ENCODE peak calls at places on chromosomes 16 and 17, in six cellular contexts. C is MM.1S, L is mammary epithelial cell, P is cardiac fibroblast, E is glutamatergic neuron, D is breast epithelium. U is an unnamed sample.

GRCh38 chr16:47888142-47888541 is 267.7 kb downstream of the ABCC12 start:
- DNase-seq in C (no peak), L (peak), P (peak), E (no peak), D (no peak), U (peak)

GRCh38 chr16:57016301-57016700 is 26.9 kb downstream of the NLRC5 start:
- DNase-seq in C (no peak), L (no peak), P (no peak), E (no peak), D (no peak), U (no peak)

GRCh38 chr16:2486645-2487516 is 12.0 kb downstream of the TBC1D24 start:
- DNase-seq in C (no peak), L (no peak), P (no peak), E (peak), D (peak), U (no peak)

GRCh38 chr16:1979271-1980025 is 1.8 kb downstream of the NOXO1 start:
- DNase-seq in C (no peak), L (peak), P (no peak), E (no peak), D (no peak), U (no peak)

GRCh38 chr17:56974055-56974454 is 3.9 kb upstream of the SCPEP1 start:
- DNase-seq in C (no peak), L (no peak), P (no peak), E (no peak), D (no peak), U (no peak)

GRCh38 chr16:80948886-80949502 is 57.7 kb downstream of the CMC2 start:
- DNase-seq in C (no peak), L (no peak), P (peak), E (peak), D (no peak), U (peak)

GRCh38 chr17:74290340-74290739 is 16.3 kb downstream of the DNAI2 start:
- DNase-seq in C (no peak), L (no peak), P (no peak), E (no peak), D (no peak), U (no peak)

GRCh38 chr17:59620518-59621259 is 994 bp downstream of the CLTC start:
- DNase-seq in C (peak), L (peak), P (peak), E (peak), D (no peak), U (peak)

GRCh38 chr17:45896803-45897693 is 2.7 kb downstream of the MAPT start:
- DNase-seq in C (no peak), L (peak), P (no peak), E (peak), D (no peak), U (no peak)

GRCh38 chr17:5545051-5545987 is 39.0 kb downstream of the NLRP1 start:
- DNase-seq in C (no peak), L (peak), P (no peak), E (no peak), D (no peak), U (no peak)

GRCh38 chr17:958712-959451 is 20.7 kb downstream of the NXN start:
- DNase-seq in C (no peak), L (no peak), P (no peak), E (no peak), D (no peak), U (no peak)

GRCh38 chr16:10858203-10858602 is 18.8 kb upstream of the CIITA start:
- DNase-seq in C (no peak), L (no peak), P (no peak), E (no peak), D (no peak), U (no peak)

GRCh38 chr17:48051706-48052486 is 3.7 kb downstream of the NFE2L1 start:
- DNase-seq in C (no peak), L (peak), P (peak), E (no peak), D (peak), U (peak)

GRCh38 chr17:61837175-61838051 is 25.9 kb downstream of the BRIP1 start:
- DNase-seq in C (peak), L (peak), P (peak), E (peak), D (no peak), U (peak)

GRCh38 chr17:75645889-75646625 is 12.8 kb downstream of the SMIM5 start:
- DNase-seq in C (peak), L (no peak), P (no peak), E (no peak), D (peak), U (no peak)

GRCh38 chr17:48429156-48429555 is 858 bp downstream of the SKAP1 start:
- DNase-seq in C (no peak), L (no peak), P (no peak), E (no peak), D (no peak), U (no peak)

GRCh38 chr17:59649886-59650285 is 30.2 kb downstream of the CLTC start:
- DNase-seq in C (no peak), L (no peak), P (no peak), E (no peak), D (no peak), U (no peak)

GRCh38 chr17:59296190-59296589 is 35.3 kb upstream of the YPEL2 start:
- DNase-seq in C (no peak), L (no peak), P (no peak), E (no peak), D (no peak), U (no peak)

GRCh38 chr17:10698116-10698818 is 873 bp downstream of the ADPRM start:
- DNase-seq in C (no peak), L (peak), P (peak), E (no peak), D (no peak), U (peak)

GRCh38 chr17:69669441-69670178 is 255.1 kb downstream of the MAP2K6 start:
- DNase-seq in C (no peak), L (no peak), P (no peak), E (no peak), D (no peak), U (no peak)

GRCh38 chr16:67396159-67396774 is 3.0 kb upstream of the TPPP3 start:
- DNase-seq in C (peak), L (peak), P (peak), E (peak), D (peak), U (peak)

GRCh38 chr16:57234707-57235092 is 10.4 kb upstream of the ARL2BP start:
- DNase-seq in C (no peak), L (no peak), P (no peak), E (no peak), D (no peak), U (no peak)

GRCh38 chr16:21952793-21953540 is at the start of gene UQCRC2:
- DNase-seq in C (peak), L (peak), P (peak), E (peak), D (peak), U (peak)

GRCh38 chr16:21949713-21950260 is 3.4 kb upstream of the UQCRC2 start:
- DNase-seq in C (no peak), L (no peak), P (no peak), E (no peak), D (no peak), U (no peak)

GRCh38 chr16:21952040-21952792 is 945 bp upstream of the UQCRC2 start:
- DNase-seq in C (peak), L (peak), P (peak), E (peak), D (peak), U (peak)

GRCh38 chr16:21950782-21951521 is 2.2 kb upstream of the UQCRC2 start:
- DNase-seq in C (peak), L (peak), P (peak), E (peak), D (no peak), U (peak)

GRCh38 chr16:21953541-21953902 is 361 bp downstream of the UQCRC2 start:
- DNase-seq in C (peak), L (no peak), P (no peak), E (no peak), D (no peak), U (no peak)
- TF ChIP-seq CTCF in C (no peak), L (no peak), P (no peak), E (no peak), D (no peak), U (no peak)

GRCh38 chr17:72034000-72034399 is 86.8 kb upstream of the SOX9 start:
- DNase-seq in C (no peak), L (no peak), P (no peak), E (no peak), D (no peak), U (no peak)

GRCh38 chr17:72031219-72031906 is 89.5 kb upstream of the SOX9 start:
- DNase-seq in C (no peak), L (no peak), P (no peak), E (no peak), D (no peak), U (no peak)

GRCh38 chr17:72025113-72025512 is 95.7 kb upstream of the SOX9 start:
- DNase-seq in C (no peak), L (no peak), P (no peak), E (no peak), D (no peak), U (no peak)

GRCh38 chr17:72033311-72033710 is 87.5 kb upstream of the SOX9 start:
- DNase-seq in C (no peak), L (no peak), P (no peak), E (no peak), D (no peak), U (no peak)

GRCh38 chr17:72030067-72030899 is 90.5 kb upstream of the SOX9 start:
- DNase-seq in C (peak), L (peak), P (peak), E (peak), D (no peak), U (peak)
- TF ChIP-seq CTCF in C (no peak), L (peak), P (peak), E (peak), D (peak), U (peak)

DNA sequence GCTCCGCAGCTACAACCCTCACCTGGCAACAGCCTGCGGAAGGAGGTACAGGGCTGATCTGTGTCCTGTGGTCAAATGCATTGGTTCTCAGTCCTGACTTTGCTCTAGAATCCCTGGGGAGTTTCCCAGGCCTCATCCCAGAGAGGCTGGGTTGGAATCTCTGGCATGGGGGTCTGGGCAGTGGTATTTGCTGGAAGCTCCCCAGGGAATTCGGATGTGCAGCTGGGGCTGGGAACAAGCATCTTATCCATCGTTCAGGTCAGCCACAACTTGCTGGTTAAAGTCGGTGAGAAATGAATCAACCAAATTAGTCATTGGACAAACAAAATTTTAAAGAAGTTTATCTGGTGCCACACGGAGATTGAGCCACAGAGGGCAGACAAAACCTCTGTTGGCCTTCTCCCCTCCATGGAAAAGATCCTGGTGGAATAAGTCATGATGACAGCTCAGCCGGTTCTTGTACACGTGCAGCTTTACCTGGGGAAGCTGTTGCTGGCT is 231.2 kb downstream of the FOXL1 start:
- DNase-seq in C (no peak), L (peak), P (peak), E (no peak), D (no peak), U (peak)
- TF ChIP-seq CTCF in C (no peak), L (peak), P (peak), E (no peak), D (no peak), U (peak)

GRCh38 chr16:49150341-49150740 is 131.3 kb downstream of the CBLN1 start:
- DNase-seq in C (no peak), L (no peak), P (no peak), E (peak), D (no peak), U (no peak)
- TF ChIP-seq CTCF in C (no peak), L (no peak), P (no peak), E (no peak), D (no peak), U (no peak)

DNA sequence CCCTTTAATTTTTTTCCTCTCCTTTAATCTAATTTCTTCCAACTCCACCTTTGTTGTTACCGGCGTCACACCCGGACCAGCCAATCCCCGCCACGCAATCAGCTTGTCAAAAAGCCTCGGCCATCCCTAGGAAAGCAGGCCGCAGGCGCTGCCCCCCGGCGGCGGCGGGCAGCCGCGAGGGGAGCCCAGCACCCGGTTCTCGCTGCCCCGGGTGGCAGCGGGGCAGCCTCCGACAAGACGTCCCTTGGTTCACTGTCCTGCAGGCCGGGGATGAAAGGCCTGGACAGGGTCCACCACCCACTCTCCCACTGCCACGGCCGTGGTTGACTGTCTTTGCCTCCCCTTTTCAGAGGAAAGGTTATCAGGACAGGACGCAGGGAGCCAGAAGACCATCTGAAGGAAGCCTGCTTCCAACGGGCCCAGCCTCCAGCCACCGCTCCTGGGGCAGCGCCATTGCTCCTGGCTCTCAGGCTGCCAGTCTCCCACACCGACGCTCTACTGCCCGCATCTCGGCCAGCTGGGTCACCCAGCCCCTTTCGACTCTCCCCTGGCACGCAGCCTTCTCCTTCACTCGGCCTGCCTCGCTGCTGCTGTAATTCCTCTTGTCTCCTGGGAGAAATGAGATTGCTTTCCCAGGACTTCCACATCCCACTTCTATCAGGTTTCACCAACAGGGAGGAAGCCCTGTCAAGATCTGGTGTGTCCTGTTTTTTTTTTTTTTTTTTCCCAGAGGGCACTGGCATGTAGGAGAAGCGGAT is 2.8 kb upstream of the UBTF start:
- DNase-seq in C (peak), L (peak), P (peak), E (peak), D (no peak), U (peak)
- TF ChIP-seq CTCF in C (peak), L (no peak), P (no peak), E (no peak), D (no peak), U (peak)

GRCh38 chr16:26464576-26465266 is 602.0 kb upstream of the C16orf82 start:
- DNase-seq in C (no peak), L (no peak), P (no peak), E (no peak), D (no peak), U (no peak)
- TF ChIP-seq CTCF in C (no peak), L (no peak), P (no peak), E (no peak), D (no peak), U (no peak)

GRCh38 chr17:43918026-43918389 is 10.7 kb upstream of the MPP2 start:
- DNase-seq in C (no peak), L (no peak), P (no peak), E (no peak), D (no peak), U (no peak)
- TF ChIP-seq CTCF in C (no peak), L (no peak), P (no peak), E (no peak), D (no peak), U (no peak)

DNA sequence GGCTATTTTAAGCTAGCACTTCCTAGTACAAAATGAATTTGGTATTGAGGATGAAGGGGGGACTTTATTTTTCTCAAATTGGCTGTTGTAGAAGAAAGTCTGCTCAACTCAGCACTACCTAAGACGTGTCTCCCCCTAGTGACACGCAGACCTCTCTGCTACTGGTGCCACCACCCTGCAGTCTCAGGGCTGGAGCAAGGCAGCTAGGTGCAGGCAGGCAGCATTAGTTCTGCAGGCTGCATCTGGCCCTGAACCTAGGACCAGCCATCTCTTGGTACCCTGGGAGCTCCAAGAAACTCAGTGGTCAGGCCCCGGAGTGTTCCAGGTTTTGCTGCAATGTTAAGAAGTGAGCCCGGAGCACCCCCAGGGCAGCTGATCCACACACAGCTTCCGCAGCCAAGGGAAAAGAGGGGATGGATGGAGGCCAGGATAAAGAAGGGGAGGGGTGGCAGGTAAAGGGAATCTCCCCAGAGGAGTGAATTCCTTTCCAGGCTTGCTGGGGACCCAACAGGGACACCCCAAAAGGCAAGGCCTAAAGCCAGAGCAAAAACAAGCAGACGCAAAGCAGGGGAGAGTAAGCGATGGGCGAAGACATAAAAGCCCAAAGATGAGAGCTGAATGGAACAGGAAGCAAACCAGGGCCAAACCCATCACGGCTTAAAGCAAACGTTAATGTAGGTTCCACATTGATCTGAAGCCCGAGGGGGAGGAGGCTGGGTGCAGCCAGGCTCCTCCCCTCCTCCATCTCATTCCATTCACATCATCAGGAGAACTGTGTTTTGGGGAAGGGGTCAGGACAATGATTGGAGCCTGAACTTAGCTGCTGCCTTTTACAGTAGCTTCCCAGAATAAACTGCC is 200.5 kb downstream of the ZFHX3 start:
- DNase-seq in C (no peak), L (no peak), P (peak), E (peak), D (no peak), U (peak)
- TF ChIP-seq CTCF in C (no peak), L (peak), P (peak), E (peak), D (no peak), U (peak)

DNA sequence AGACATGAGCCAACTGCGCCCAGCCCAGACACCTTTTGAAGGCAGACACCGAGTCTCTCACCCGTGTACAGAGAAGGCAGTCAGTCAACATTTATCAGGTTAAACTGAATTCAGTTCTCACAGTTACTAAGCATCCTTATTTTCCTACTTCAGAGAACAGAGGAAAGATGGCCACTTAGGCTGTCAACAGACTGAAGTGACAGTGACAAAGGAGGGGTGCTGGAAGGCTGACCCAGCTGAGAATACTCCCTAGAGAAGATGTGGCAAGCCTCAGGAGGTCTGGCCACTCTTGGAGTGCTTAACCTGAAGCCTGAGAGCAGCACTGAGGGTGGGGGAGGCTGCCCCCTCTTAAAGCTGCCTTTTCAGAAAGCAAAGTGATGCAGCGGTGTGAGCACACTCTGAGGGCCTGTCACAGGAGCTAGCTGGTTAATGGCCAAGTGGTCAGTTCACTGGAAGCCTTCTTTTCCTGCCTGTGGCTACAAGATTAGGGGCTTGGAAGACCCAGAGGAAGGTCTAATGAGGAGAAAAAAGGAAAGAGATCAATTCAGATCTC is 51.0 kb upstream of the SREBF1 start:
- DNase-seq in C (no peak), L (no peak), P (no peak), E (no peak), D (no peak), U (no peak)
- TF ChIP-seq CTCF in C (no peak), L (no peak), P (no peak), E (no peak), D (no peak), U (no peak)

DNA sequence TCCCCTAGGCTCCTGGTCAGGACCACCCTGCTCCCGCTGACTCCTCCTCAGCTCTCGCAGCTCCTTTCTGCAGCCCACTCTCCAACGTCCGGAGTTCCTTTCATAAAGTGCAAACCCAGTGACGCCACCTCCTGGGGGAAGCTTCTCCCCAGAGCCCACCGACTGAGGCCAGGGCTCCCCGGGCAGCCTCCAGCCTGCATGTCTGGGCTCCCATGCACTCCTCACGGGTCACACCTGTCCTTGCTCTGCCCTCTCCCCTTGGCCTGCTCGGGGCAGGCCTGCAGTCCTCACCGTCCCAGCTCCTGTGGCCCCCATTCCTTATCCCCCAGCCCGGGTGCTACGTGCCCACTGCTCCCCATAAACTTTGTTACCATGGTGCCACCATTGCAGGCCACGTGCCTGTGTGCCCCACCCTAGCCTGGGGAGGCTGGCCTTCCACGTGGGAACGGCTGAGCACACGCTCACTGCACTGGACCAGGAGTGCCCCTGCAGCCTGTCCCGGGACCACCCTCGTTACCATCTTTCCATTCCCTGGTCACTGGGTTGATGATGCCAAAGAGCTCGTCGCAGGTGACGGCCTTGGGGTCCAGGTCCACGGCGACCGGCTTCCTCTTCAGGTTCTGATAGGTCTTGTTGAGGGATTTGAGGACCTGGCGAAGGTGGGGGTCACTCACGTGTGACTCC is 84.9 kb downstream of the DNAH17 start:
- DNase-seq in C (no peak), L (no peak), P (no peak), E (no peak), D (no peak), U (no peak)
- TF ChIP-seq CTCF in C (no peak), L (no peak), P (no peak), E (no peak), D (no peak), U (no peak)